ENCODE peak calls at places on chromosome 5, in five cellular contexts. T, D, Q, E and P are unnamed samples.

GRCh38 chr5:141512390-141513020 is 23.6 kb downstream of the PCDHGC5 start:
- DNase-seq in T (peak), D (peak), Q (peak), E (peak), P (peak)

GRCh38 chr5:82222597-82223574 is 55.3 kb downstream of the RPS23 start:
- DNase-seq in T (no peak), D (no peak), Q (no peak), E (no peak), P (no peak)

GRCh38 chr5:60992871-60993270 is 47.9 kb downstream of the NDUFAF2 start:
- DNase-seq in T (no peak), D (no peak), Q (no peak), E (no peak), P (no peak)

GRCh38 chr5:137622850-137623249 is 113.0 kb downstream of the KLHL3 start:
- DNase-seq in T (no peak), D (peak), Q (no peak), E (no peak), P (peak)

GRCh38 chr5:155147222-155147621 is 133.7 kb downstream of the KIF4B start:
- DNase-seq in T (no peak), D (no peak), Q (no peak), E (peak), P (peak)

GRCh38 chr5:113989278-113989912 is 372.5 kb upstream of the KCNN2 start:
- DNase-seq in T (no peak), D (no peak), Q (no peak), E (no peak), P (no peak)

GRCh38 chr5:38607396-38607795 is 51.0 kb upstream of the LIFR start:
- DNase-seq in T (no peak), D (no peak), Q (no peak), E (no peak), P (peak)

GRCh38 chr5:50836356-50836755 is 169.9 kb downstream of the PARP8 start:
- DNase-seq in T (no peak), D (no peak), Q (no peak), E (no peak), P (no peak)

GRCh38 chr5:34552129-34552528 is 104.0 kb upstream of the RAI14 start:
- DNase-seq in T (no peak), D (no peak), Q (no peak), E (no peak), P (no peak)